ENCODE peak calls at places on chromosomes 6 and 20, in five cellular contexts. C is ELR, I is GM04503, M is NCI-H510A treated with DMSO at 0.1 percent for 48 hours, O is GM04504. V is an unnamed sample.

GRCh38 chr6:87154641-87155271 is 609 bp upstream of the ZNF292 start:
- DNase-seq in C (peak; percentile 92), M (peak; percentile 76), I (peak; percentile 72), O (peak; percentile 71), V (peak; percentile 82)

GRCh38 chr6:36829919-36830544 is 9.2 kb downstream of the CPNE5 start:
- DNase-seq in M (no peak), I (no peak), C (no peak), O (no peak), V (no peak)

GRCh38 chr20:47348539-47349142 is 7.9 kb downstream of the ZMYND8 start:
- DNase-seq in M (no peak), C (no peak), I (no peak), O (no peak), V (no peak)

GRCh38 chr6:150236114-150236513 is 93.3 kb downstream of the PPP1R14C start:
- DNase-seq in O (no peak), C (no peak), I (no peak), M (no peak), V (no peak)

GRCh38 chr6:169251822-169252804 is 1.5 kb downstream of the THBS2 start:
- DNase-seq in I (no peak), C (peak; percentile 17), O (no peak), M (no peak), V (no peak)

GRCh38 chr6:42391441-42391840 is 60.3 kb downstream of the TRERF1 start:
- DNase-seq in C (no peak), O (no peak), M (no peak), I (no peak), V (no peak)

GRCh38 chr6:109389650-109390274 is 7.5 kb upstream of the CD164 start:
- DNase-seq in C (no peak), M (no peak), O (no peak), I (no peak), V (no peak)

GRCh38 chr6:29941476-29941875 is 856 bp upstream of the HLA-A start:
- DNase-seq in O (no peak), C (peak; percentile 56), I (no peak), M (no peak), V (no peak)

GRCh38 chr6:24549674-24550418 is 55.1 kb downstream of the ALDH5A1 start:
- DNase-seq in M (peak; percentile 26), O (no peak), I (no peak), C (no peak), V (no peak)

GRCh38 chr6:110331816-110332215 is 26.3 kb downstream of the METTL24 start:
- DNase-seq in M (no peak), O (no peak), I (no peak), C (no peak), V (no peak)

GRCh38 chr20:17530716-17531536 is at the start of gene BFSP1:
- DNase-seq in C (peak; percentile 66), I (no peak), O (no peak), M (peak; percentile 77), V (peak; percentile 67)

GRCh38 chr6:169723200-169723909 is 945 bp downstream of the PHF10 start:
- DNase-seq in M (no peak), I (peak; percentile 35), O (no peak), C (peak; percentile 64), V (no peak)

GRCh38 chr6:147278891-147279290 is 74.7 kb downstream of the STXBP5 start:
- DNase-seq in I (no peak), M (no peak), O (no peak), C (no peak), V (no peak)

GRCh38 chr6:43171284-43172126 is 436 bp downstream of the SRF start:
- DNase-seq in I (no peak), C (peak; percentile 38), O (no peak), M (no peak), V (no peak)

GRCh38 chr20:6489361-6490154 is 277.9 kb upstream of the BMP2 start:
- DNase-seq in I (no peak), O (peak; percentile 9), M (peak; percentile 92), C (no peak), V (peak; percentile 99)

GRCh38 chr20:40294175-40294574 is 394.9 kb downstream of the MAFB start:
- DNase-seq in I (no peak), O (no peak), M (no peak), C (no peak), V (no peak)

GRCh38 chr6:4581468-4582420 is 194.5 kb upstream of the CDYL start:
- DNase-seq in C (peak; percentile 92), M (no peak), O (peak; percentile 74), I (peak; percentile 92), V (no peak)

GRCh38 chr6:31299511-31299910 is 27.6 kb upstream of the HLA-C start:
- DNase-seq in C (peak; percentile 16), I (no peak), M (no peak), O (no peak), V (no peak)

GRCh38 chr6:39426057-39426592 is 103.6 kb upstream of the KCNK16 start:
- DNase-seq in I (peak; percentile 84), O (peak; percentile 59), M (no peak), C (peak; percentile 93), V (no peak)

GRCh38 chr6:170289108-170289931 is 1.6 kb downstream of the DLL1 start:
- DNase-seq in C (no peak), I (no peak), O (no peak), M (no peak), V (no peak)

GRCh38 chr20:33343521-33343920 is 57.8 kb downstream of the CDK5RAP1 start:
- DNase-seq in O (no peak), C (no peak), M (no peak), I (no peak), V (no peak)

GRCh38 chr20:35618372-35619131 is 2.9 kb downstream of the SPAG4 start:
- DNase-seq in I (no peak), O (no peak), M (peak; percentile 14), C (peak; percentile 64), V (peak; percentile 24)

V was measured in NCI-H748 treated with DMSO at 0.1 percent for 48 hours.